ENCODE peak calls at places on chromosomes 3 and 15, in five cellular contexts. One of them, this sample, is unnamed.

GRCh38 chr3:8990266-8991215 is 27.3 kb upstream of the RAD18 start:
- DNase-seq in activated naive CD8-positive, alpha-beta T cell treated with anti-CD3 and anti-CD28 coated beads, Interleukin-2, amount 50 U/mL, for 24 hours: no peak
- DNase-seq in HuH-7: no peak
- DNase-seq in cardiac fibroblast: peak; percentile 28
- DNase-seq in T-helper 2 cell treated with Interferon-gamma antibody and Interleukin-4, amounts not matched to agents 5 μg/mL and 100 μg/mL, for 36 hours: no peak
- DNase-seq in this sample: peak; percentile 80

GRCh38 chr3:125461896-125462295 is 58.1 kb downstream of the SNX4 start:
- DNase-seq in activated naive CD8-positive, alpha-beta T cell treated with anti-CD3 and anti-CD28 coated beads, Interleukin-2, amount 50 U/mL, for 24 hours: no peak
- DNase-seq in T-helper 2 cell treated with Interferon-gamma antibody and Interleukin-4, amounts not matched to agents 5 μg/mL and 100 μg/mL, for 36 hours: no peak
- DNase-seq in HuH-7: no peak
- DNase-seq in cardiac fibroblast: no peak
- DNase-seq in this sample: no peak

GRCh38 chr3:169607909-169608308 is 55.6 kb downstream of the MECOM start:
- DNase-seq in cardiac fibroblast: no peak
- DNase-seq in T-helper 2 cell treated with Interferon-gamma antibody and Interleukin-4, amounts not matched to agents 5 μg/mL and 100 μg/mL, for 36 hours: no peak
- DNase-seq in activated naive CD8-positive, alpha-beta T cell treated with anti-CD3 and anti-CD28 coated beads, Interleukin-2, amount 50 U/mL, for 24 hours: no peak
- DNase-seq in HuH-7: no peak
- DNase-seq in this sample: no peak

GRCh38 chr15:70585707-70586034 is 177.7 kb downstream of the UACA start:
- DNase-seq in HuH-7: peak; percentile 67
- DNase-seq in activated naive CD8-positive, alpha-beta T cell treated with anti-CD3 and anti-CD28 coated beads, Interleukin-2, amount 50 U/mL, for 24 hours: no peak
- DNase-seq in cardiac fibroblast: no peak
- DNase-seq in T-helper 2 cell treated with Interferon-gamma antibody and Interleukin-4, amounts not matched to agents 5 μg/mL and 100 μg/mL, for 36 hours: no peak
- DNase-seq in this sample: no peak

GRCh38 chr15:38002883-38003477 is 68.5 kb downstream of the TMCO5A start:
- DNase-seq in cardiac fibroblast: peak; percentile 89
- DNase-seq in HuH-7: peak; percentile 6
- DNase-seq in T-helper 2 cell treated with Interferon-gamma antibody and Interleukin-4, amounts not matched to agents 5 μg/mL and 100 μg/mL, for 36 hours: no peak
- DNase-seq in activated naive CD8-positive, alpha-beta T cell treated with anti-CD3 and anti-CD28 coated beads, Interleukin-2, amount 50 U/mL, for 24 hours: peak; percentile 20
- DNase-seq in this sample: peak; percentile 51

GRCh38 chr15:71390101-71390500 is 274.8 kb downstream of the THSD4 start:
- DNase-seq in T-helper 2 cell treated with Interferon-gamma antibody and Interleukin-4, amounts not matched to agents 5 μg/mL and 100 μg/mL, for 36 hours: no peak
- DNase-seq in HuH-7: no peak
- DNase-seq in cardiac fibroblast: no peak
- DNase-seq in activated naive CD8-positive, alpha-beta T cell treated with anti-CD3 and anti-CD28 coated beads, Interleukin-2, amount 50 U/mL, for 24 hours: no peak
- DNase-seq in this sample: no peak

GRCh38 chr15:96333194-96334016 is 2.9 kb downstream of the NR2F2 start:
- DNase-seq in HuH-7: peak; percentile 34
- DNase-seq in T-helper 2 cell treated with Interferon-gamma antibody and Interleukin-4, amounts not matched to agents 5 μg/mL and 100 μg/mL, for 36 hours: no peak
- DNase-seq in activated naive CD8-positive, alpha-beta T cell treated with anti-CD3 and anti-CD28 coated beads, Interleukin-2, amount 50 U/mL, for 24 hours: no peak
- DNase-seq in cardiac fibroblast: peak; percentile 63
- DNase-seq in this sample: peak; percentile 21

GRCh38 chr3:170054204-170054603 is 16.4 kb downstream of the GPR160 start:
- DNase-seq in activated naive CD8-positive, alpha-beta T cell treated with anti-CD3 and anti-CD28 coated beads, Interleukin-2, amount 50 U/mL, for 24 hours: no peak
- DNase-seq in T-helper 2 cell treated with Interferon-gamma antibody and Interleukin-4, amounts not matched to agents 5 μg/mL and 100 μg/mL, for 36 hours: no peak
- DNase-seq in cardiac fibroblast: peak; percentile 30
- DNase-seq in HuH-7: no peak
- DNase-seq in this sample: no peak

GRCh38 chr3:12891985-12892839 is 50.8 kb upstream of the RPL32 start:
- DNase-seq in HuH-7: peak; percentile 95
- DNase-seq in activated naive CD8-positive, alpha-beta T cell treated with anti-CD3 and anti-CD28 coated beads, Interleukin-2, amount 50 U/mL, for 24 hours: peak; percentile 45
- DNase-seq in cardiac fibroblast: peak; percentile 73
- DNase-seq in T-helper 2 cell treated with Interferon-gamma antibody and Interleukin-4, amounts not matched to agents 5 μg/mL and 100 μg/mL, for 36 hours: peak; percentile 34
- DNase-seq in this sample: peak; percentile 76

GRCh38 chr15:40282870-40283614 is at the start of gene ANKRD63:
- DNase-seq in activated naive CD8-positive, alpha-beta T cell treated with anti-CD3 and anti-CD28 coated beads, Interleukin-2, amount 50 U/mL, for 24 hours: peak; percentile 40
- DNase-seq in cardiac fibroblast: no peak
- DNase-seq in T-helper 2 cell treated with Interferon-gamma antibody and Interleukin-4, amounts not matched to agents 5 μg/mL and 100 μg/mL, for 36 hours: peak; percentile 24
- DNase-seq in HuH-7: no peak
- DNase-seq in this sample: peak; percentile 50

GRCh38 chr3:190615607-190616006 is 101.7 kb downstream of the IL1RAP start:
- DNase-seq in HuH-7: no peak
- DNase-seq in cardiac fibroblast: no peak
- DNase-seq in T-helper 2 cell treated with Interferon-gamma antibody and Interleukin-4, amounts not matched to agents 5 μg/mL and 100 μg/mL, for 36 hours: no peak
- DNase-seq in activated naive CD8-positive, alpha-beta T cell treated with anti-CD3 and anti-CD28 coated beads, Interleukin-2, amount 50 U/mL, for 24 hours: no peak
- DNase-seq in this sample: no peak

GRCh38 chr3:41120461-41120860 is 78.8 kb upstream of the CTNNB1 start:
- DNase-seq in cardiac fibroblast: no peak
- DNase-seq in T-helper 2 cell treated with Interferon-gamma antibody and Interleukin-4, amounts not matched to agents 5 μg/mL and 100 μg/mL, for 36 hours: no peak
- DNase-seq in HuH-7: no peak
- DNase-seq in activated naive CD8-positive, alpha-beta T cell treated with anti-CD3 and anti-CD28 coated beads, Interleukin-2, amount 50 U/mL, for 24 hours: no peak
- DNase-seq in this sample: no peak

GRCh38 chr3:27556854-27557253 is 72.7 kb upstream of the SLC4A7 start:
- DNase-seq in cardiac fibroblast: peak; percentile 76
- DNase-seq in activated naive CD8-positive, alpha-beta T cell treated with anti-CD3 and anti-CD28 coated beads, Interleukin-2, amount 50 U/mL, for 24 hours: no peak
- DNase-seq in T-helper 2 cell treated with Interferon-gamma antibody and Interleukin-4, amounts not matched to agents 5 μg/mL and 100 μg/mL, for 36 hours: no peak
- DNase-seq in HuH-7: no peak
- DNase-seq in this sample: no peak

GRCh38 chr3:43632269-43632733 is 10.5 kb upstream of the ANO10 start:
- DNase-seq in cardiac fibroblast: peak; percentile 28
- DNase-seq in HuH-7: no peak
- DNase-seq in activated naive CD8-positive, alpha-beta T cell treated with anti-CD3 and anti-CD28 coated beads, Interleukin-2, amount 50 U/mL, for 24 hours: no peak
- DNase-seq in T-helper 2 cell treated with Interferon-gamma antibody and Interleukin-4, amounts not matched to agents 5 μg/mL and 100 μg/mL, for 36 hours: no peak
- DNase-seq in this sample: peak; percentile 58

GRCh38 chr15:66743703-66744536 is 41.9 kb downstream of the SMAD6 start:
- DNase-seq in activated naive CD8-positive, alpha-beta T cell treated with anti-CD3 and anti-CD28 coated beads, Interleukin-2, amount 50 U/mL, for 24 hours: no peak
- DNase-seq in T-helper 2 cell treated with Interferon-gamma antibody and Interleukin-4, amounts not matched to agents 5 μg/mL and 100 μg/mL, for 36 hours: no peak
- DNase-seq in cardiac fibroblast: peak; percentile 60
- DNase-seq in HuH-7: no peak
- DNase-seq in this sample: peak; percentile 49

GRCh38 chr3:62189376-62189698 is 184.0 kb downstream of the FEZF2 start:
- DNase-seq in HuH-7: no peak
- DNase-seq in activated naive CD8-positive, alpha-beta T cell treated with anti-CD3 and anti-CD28 coated beads, Interleukin-2, amount 50 U/mL, for 24 hours: no peak
- DNase-seq in cardiac fibroblast: no peak
- DNase-seq in T-helper 2 cell treated with Interferon-gamma antibody and Interleukin-4, amounts not matched to agents 5 μg/mL and 100 μg/mL, for 36 hours: no peak
- DNase-seq in this sample: no peak

GRCh38 chr3:135752851-135753250 is 212.7 kb upstream of the PPP2R3A start:
- DNase-seq in activated naive CD8-positive, alpha-beta T cell treated with anti-CD3 and anti-CD28 coated beads, Interleukin-2, amount 50 U/mL, for 24 hours: no peak
- DNase-seq in HuH-7: no peak
- DNase-seq in cardiac fibroblast: no peak
- DNase-seq in T-helper 2 cell treated with Interferon-gamma antibody and Interleukin-4, amounts not matched to agents 5 μg/mL and 100 μg/mL, for 36 hours: no peak
- DNase-seq in this sample: no peak